ENCODE peak calls at places on chromosomes 13 and 19, in five cellular contexts. J is GM03348, W is COR-L47, C is DMS153, M is heart left ventricle. B is an unnamed sample.

GRCh38 chr13:30932481-30933333 is at the start of gene TEX26:
- DNase-seq in J (no peak), W (no peak), C (no peak), M (peak; percentile 53), B (no peak)

GRCh38 chr13:79434578-79434977 is 28.5 kb upstream of the RBM26 start:
- DNase-seq in J (peak; percentile 43), W (no peak), C (no peak), M (no peak), B (no peak)

GRCh38 chr19:56253737-56254136 is 18.8 kb upstream of the EDDM13 start:
- DNase-seq in J (peak; percentile 70), W (peak; percentile 72), C (peak; percentile 65), M (no peak), B (no peak)

GRCh38 chr13:109652536-109652935 is 133.8 kb downstream of the IRS2 start:
- DNase-seq in J (no peak), W (no peak), C (no peak), M (no peak), B (no peak)

GRCh38 chr13:41496420-41497234 is 39.3 kb downstream of the RGCC start:
- DNase-seq in J (peak; percentile 34), W (no peak), C (no peak), M (no peak), B (no peak)

GRCh38 chr13:40619479-40619814 is 47.0 kb downstream of the FOXO1 start:
- DNase-seq in J (no peak), W (no peak), C (no peak), M (no peak), B (no peak)

GRCh38 chr13:113907637-113908617 is 44.1 kb upstream of the GAS6 start:
- DNase-seq in J (peak; percentile 75), W (peak; percentile 17), C (peak; percentile 4), M (no peak), B (no peak)

GRCh38 chr13:76696370-76696769 is 189.8 kb downstream of the KCTD12 start:
- DNase-seq in J (peak; percentile 56), W (no peak), C (no peak), M (no peak), B (no peak)

GRCh38 chr19:13241321-13242104 is 91.3 kb downstream of the IER2 start:
- DNase-seq in J (no peak), W (no peak), C (no peak), M (no peak), B (peak; percentile 24)